ENCODE peak calls at places on chromosome 11, in five cellular contexts. A is midbrain, P is stromal cell of bone marrow, W is GM12891, R is endodermal cell. D is an unnamed sample.

GRCh38 chr11:72624496-72625201 is 49.6 kb downstream of the PDE2A start:
- DNase-seq in A (no peak), P (no peak), W (no peak), R (no peak), D (no peak)

GRCh38 chr11:11416502-11416901 is 63.5 kb upstream of the CSNK2A3 start:
- DNase-seq in A (no peak), P (peak; percentile 40), W (no peak), R (no peak), D (peak; percentile 39)

GRCh38 chr11:115148691-115149090 is 355.5 kb downstream of the CADM1 start:
- DNase-seq in A (no peak), P (no peak), W (no peak), R (no peak), D (no peak)

GRCh38 chr11:46279393-46280099 is 2.1 kb downstream of the CREB3L1 start:
- DNase-seq in A (no peak), P (peak; percentile 55), W (no peak), R (no peak), D (peak; percentile 37)

GRCh38 chr11:113349528-113349927 is 35.1 kb downstream of the TTC12 start:
- DNase-seq in A (no peak), P (no peak), W (no peak), R (no peak), D (no peak)

GRCh38 chr11:64745219-64745522 is 1.2 kb upstream of the RASGRP2 start:
- DNase-seq in A (peak; percentile 25), P (no peak), W (peak; percentile 72), R (peak; percentile 76), D (peak; percentile 53)

GRCh38 chr11:114026355-114026754 is 33.2 kb upstream of the ZBTB16 start:
- DNase-seq in A (no peak), P (no peak), W (no peak), R (peak; percentile 74), D (no peak)

GRCh38 chr11:110866081-110866480 is 153.8 kb upstream of the ARHGAP20 start:
- DNase-seq in A (no peak), P (no peak), W (no peak), R (no peak), D (no peak)

GRCh38 chr11:84408946-84409411 is 1122.8 kb upstream of the CCDC90B start:
- DNase-seq in A (no peak), P (peak; percentile 25), W (no peak), R (no peak), D (no peak)

GRCh38 chr11:100925935-100926334 is 203.7 kb downstream of the PGR start:
- DNase-seq in A (no peak), P (peak; percentile 28), W (no peak), R (no peak), D (no peak)

GRCh38 chr11:32053151-32053550 is 37.7 kb upstream of the RCN1 start:
- DNase-seq in A (no peak), P (no peak), W (no peak), R (no peak), D (no peak)

GRCh38 chr11:61744609-61745156 is 7.8 kb upstream of the MYRF start:
- DNase-seq in A (no peak), P (no peak), W (no peak), R (no peak), D (no peak)

GRCh38 chr11:111604392-111605009 is 2.3 kb downstream of the SIK2 start:
- DNase-seq in A (peak; percentile 82), P (no peak), W (no peak), R (no peak), D (no peak)

GRCh38 chr11:94880216-94880615 is 93.1 kb downstream of the CWC15 start:
- DNase-seq in A (no peak), P (no peak), W (no peak), R (no peak), D (no peak)

GRCh38 chr11:126153999-126154398 is 57.5 kb downstream of the RPUSD4 start:
- DNase-seq in A (no peak), P (no peak), W (no peak), R (no peak), D (no peak)

GRCh38 chr11:103628121-103628520 is 408.3 kb upstream of the DDI1 start:
- DNase-seq in A (no peak), P (no peak), W (no peak), R (no peak), D (no peak)

GRCh38 chr11:33389635-33390034 is 132.5 kb downstream of the HIPK3 start:
- DNase-seq in A (no peak), P (no peak), W (no peak), R (no peak), D (no peak)

GRCh38 chr11:13429288-13429687 is 33.7 kb downstream of the BTBD10 start:
- DNase-seq in A (no peak), P (no peak), W (no peak), R (no peak), D (no peak)

GRCh38 chr11:61079416-61080150 is 22.7 kb upstream of the CD5 start:
- DNase-seq in A (no peak), P (no peak), W (no peak), R (no peak), D (no peak)

GRCh38 chr11:35138949-35139881 is at the start of gene CD44:
- DNase-seq in A (peak; percentile 40), P (peak; percentile 90), W (peak; percentile 67), R (peak; percentile 83), D (peak; percentile 86)

GRCh38 chr11:66543263-66544107 is 2.4 kb downstream of the ZDHHC24 start:
- DNase-seq in A (no peak), P (no peak), W (peak; percentile 73), R (peak; percentile 88), D (peak; percentile 24)

GRCh38 chr11:8624698-8625097 is 30.7 kb upstream of the STK33 start:
- DNase-seq in A (no peak), P (no peak), W (no peak), R (no peak), D (no peak)

GRCh38 chr11:39346043-39346442 is 2113.4 kb downstream of the LRRC4C start:
- DNase-seq in A (no peak), P (no peak), W (no peak), R (no peak), D (no peak)

GRCh38 chr11:12282676-12283075 is 94.7 kb upstream of the PARVA start:
- DNase-seq in A (no peak), P (no peak), W (no peak), R (no peak), D (no peak)

GRCh38 chr11:45411221-45411946 is 125.2 kb upstream of the SYT13 start:
- DNase-seq in A (no peak), P (peak; percentile 32), W (no peak), R (peak; percentile 84), D (no peak)

GRCh38 chr11:70689764-70690163 is 291.4 kb downstream of the CTTN start:
- DNase-seq in A (no peak), P (no peak), W (no peak), R (no peak), D (no peak)

GRCh38 chr11:3959015-3959917 is 103.8 kb downstream of the STIM1 start:
- DNase-seq in A (no peak), P (peak; percentile 88), W (no peak), R (no peak), D (no peak)

GRCh38 chr11:121366970-121367369 is 74.4 kb downstream of the SC5D start:
- DNase-seq in A (no peak), P (no peak), W (no peak), R (no peak), D (no peak)

GRCh38 chr11:19374189-19374588 is 133.4 kb upstream of the E2F8 start:
- DNase-seq in A (no peak), P (peak; percentile 90), W (no peak), R (no peak), D (no peak)

GRCh38 chr11:1782831-1783724 is 19.4 kb upstream of the CTSD start:
- DNase-seq in A (no peak), P (no peak), W (no peak), R (no peak), D (no peak)

GRCh38 chr11:36265793-36266628 is 23.2 kb downstream of the COMMD9 start:
- DNase-seq in A (peak; percentile 47), P (peak; percentile 13), W (peak; percentile 49), R (peak; percentile 92), D (peak; percentile 72)

GRCh38 chr11:47148903-47149535 is 27.7 kb downstream of the ARFGAP2 start:
- DNase-seq in A (peak; percentile 37), P (no peak), W (no peak), R (no peak), D (peak; percentile 92)

GRCh38 chr11:14642453-14642852 is 1.2 kb upstream of the PDE3B start:
- DNase-seq in A (no peak), P (no peak), W (no peak), R (no peak), D (no peak)